ENCODE peak calls at places on chromosome 3, in five cellular contexts. G, H, T, O and L are unnamed samples.
A peak's percentile ranks its signal among the peaks of the same experiment; 100 is the strongest.

GRCh38 chr3:14369675-14370669 is 32.4 kb upstream of the SLC6A6 start:
- DNase-seq in G (no peak), H (no peak), T (no peak), O (no peak), L (no peak)

GRCh38 chr3:75978686-75979085 is 193.3 kb upstream of the ZNF717 start:
- DNase-seq in G (peak; percentile 26), H (no peak), T (no peak), O (peak; percentile 95), L (no peak)

GRCh38 chr3:70736009-70736408 is 423.6 kb upstream of the MDFIC2 start:
- DNase-seq in G (peak; percentile 19), H (no peak), T (no peak), O (peak; percentile 71), L (no peak)

GRCh38 chr3:122199552-122199951 is 16.1 kb downstream of the CASR start:
- DNase-seq in G (no peak), H (no peak), T (no peak), O (no peak), L (no peak)

GRCh38 chr3:14845180-14845579 is 26.4 kb downstream of the FGD5 start:
- DNase-seq in G (no peak), H (no peak), T (no peak), O (no peak), L (no peak)

GRCh38 chr3:27880969-27881892 is 159.1 kb upstream of the EOMES start:
- DNase-seq in G (no peak), H (no peak), T (peak; percentile 70), O (no peak), L (no peak)

GRCh38 chr3:78988324-78988723 is 779.5 kb downstream of the ROBO1 start:
- DNase-seq in G (peak; percentile 27), H (no peak), T (no peak), O (peak; percentile 53), L (no peak)

GRCh38 chr3:147113293-147114045 is 292.9 kb downstream of the ZIC4 start:
- DNase-seq in G (peak; percentile 44), H (no peak), T (no peak), O (peak; percentile 93), L (no peak)

GRCh38 chr3:120693439-120694172 is 11.6 kb upstream of the HGD start:
- DNase-seq in G (peak; percentile 31), H (no peak), T (no peak), O (peak; percentile 57), L (no peak)

GRCh38 chr3:177596822-177597271 is 399.6 kb upstream of the TBL1XR1 start:
- DNase-seq in G (peak; percentile 62), H (no peak), T (no peak), O (no peak), L (no peak)

GRCh38 chr3:16252243-16252978 is 12.3 kb downstream of the DPH3 start:
- DNase-seq in G (no peak), H (no peak), T (no peak), O (no peak), L (no peak)

GRCh38 chr3:45553469-45553974 is 41.0 kb upstream of the LIMD1 start:
- DNase-seq in G (no peak), H (no peak), T (no peak), O (no peak), L (no peak)